ENCODE peak calls at places on chromosomes 6 and 20, in ten cellular contexts. X, O, K, F, A, R, S, G, H and C are unnamed samples.

GRCh38 chr6:85684125-85684808 is 41.6 kb upstream of the SYNCRIP start:
- DNase-seq in X (no peak), O (no peak), K (no peak), F (no peak), A (peak; percentile 42), R (no peak), S (no peak), G (no peak), H (no peak), C (no peak)

GRCh38 chr20:53915459-53916172 is 154.8 kb downstream of the BCAS1 start:
- DNase-seq in X (peak; percentile 94), O (peak; percentile 92), K (peak; percentile 84), F (peak; percentile 92), A (peak; percentile 97), R (peak; percentile 84), S (peak; percentile 98), G (peak; percentile 99), H (peak; percentile 84), C (peak; percentile 95)

GRCh38 chr6:125114248-125114858 is 39.2 kb upstream of the TPD52L1 start:
- DNase-seq in X (peak; percentile 38), O (peak; percentile 44), K (peak; percentile 43), F (peak; percentile 15), A (peak; percentile 40), R (no peak), S (no peak), G (peak; percentile 10), H (no peak), C (no peak)

GRCh38 chr6:70706491-70707123 is 38.9 kb downstream of the SMAP1 start:
- DNase-seq in X (peak; percentile 8), O (peak; percentile 45), K (peak; percentile 20), F (peak; percentile 7), A (peak; percentile 64), R (no peak), S (no peak), G (no peak), H (no peak), C (no peak)

GRCh38 chr6:129890164-129890563 is 29.0 kb upstream of the TMEM244 start:
- DNase-seq in X (no peak), O (no peak), K (no peak), F (no peak), A (peak; percentile 9), R (no peak), S (no peak), G (no peak), H (no peak), C (no peak)

GRCh38 chr20:973785-974194 is 28.3 kb downstream of the RSPO4 start:
- DNase-seq in X (peak; percentile 73), O (peak; percentile 89), K (peak; percentile 64), F (peak; percentile 66), A (peak; percentile 74), R (no peak), S (no peak), G (no peak), H (no peak), C (no peak)

GRCh38 chr6:139187489-139187888 is 52.6 kb downstream of the HECA start:
- DNase-seq in X (no peak), O (no peak), K (no peak), F (no peak), A (no peak), R (no peak), S (no peak), G (no peak), H (no peak), C (no peak)

GRCh38 chr20:20022498-20022897 is 5.3 kb downstream of the NAA20 start:
- DNase-seq in X (no peak), O (no peak), K (no peak), F (no peak), A (no peak), R (no peak), S (no peak), G (no peak), H (no peak), C (no peak)

GRCh38 chr6:74480561-74480960 is 725.3 kb downstream of the COL12A1 start:
- DNase-seq in X (no peak), O (no peak), K (no peak), F (no peak), A (no peak), R (no peak), S (no peak), G (no peak), H (no peak), C (no peak)

GRCh38 chr20:52191132-52191435 is 495 bp downstream of the ZFP64 start:
- DNase-seq in X (no peak), O (peak; percentile 43), K (no peak), F (peak; percentile 28), A (no peak), R (no peak), S (no peak), G (no peak), H (no peak), C (no peak)

GRCh38 chr20:38727602-38728236 is 3.4 kb downstream of the SLC32A1 start:
- DNase-seq in X (no peak), O (no peak), K (no peak), F (no peak), A (no peak), R (no peak), S (no peak), G (no peak), H (no peak), C (no peak)

GRCh38 chr20:23653400-23653938 is 15.7 kb upstream of the CST3 start:
- DNase-seq in X (no peak), O (no peak), K (no peak), F (no peak), A (no peak), R (no peak), S (no peak), G (no peak), H (no peak), C (no peak)

GRCh38 chr20:39206899-39207564 is 244.9 kb downstream of the DHX35 start:
- DNase-seq in X (no peak), O (peak; percentile 60), K (no peak), F (no peak), A (no peak), R (no peak), S (no peak), G (no peak), H (no peak), C (no peak)

GRCh38 chr20:52200870-52201269 is 9.3 kb upstream of the ZFP64 start:
- DNase-seq in X (no peak), O (peak; percentile 27), K (no peak), F (no peak), A (no peak), R (no peak), S (no peak), G (no peak), H (no peak), C (no peak)

GRCh38 chr20:5309971-5310370 is 6.8 kb downstream of the PROKR2 start:
- DNase-seq in X (no peak), O (no peak), K (no peak), F (no peak), A (no peak), R (no peak), S (no peak), G (no peak), H (no peak), C (no peak)

GRCh38 chr20:61815176-61815575 is 250.5 kb downstream of the TAF4 start:
- DNase-seq in X (no peak), O (no peak), K (no peak), F (no peak), A (no peak), R (no peak), S (no peak), G (no peak), H (no peak), C (no peak)

GRCh38 chr6:34679552-34680255 is 16.9 kb downstream of the ILRUN start:
- DNase-seq in X (no peak), O (no peak), K (no peak), F (no peak), A (no peak), R (no peak), S (no peak), G (no peak), H (no peak), C (no peak)

GRCh38 chr20:58595167-58595566 is 55.9 kb upstream of the STX16 start:
- DNase-seq in X (no peak), O (no peak), K (no peak), F (no peak), A (no peak), R (no peak), S (no peak), G (no peak), H (no peak), C (no peak)

GRCh38 chr6:14880052-14880451 is 365.8 kb upstream of the JARID2 start:
- DNase-seq in X (no peak), O (no peak), K (no peak), F (no peak), A (no peak), R (no peak), S (no peak), G (no peak), H (no peak), C (no peak)

GRCh38 chr6:148509152-148509571 is 166.5 kb downstream of the SASH1 start:
- DNase-seq in X (no peak), O (peak; percentile 52), K (no peak), F (no peak), A (no peak), R (no peak), S (no peak), G (no peak), H (no peak), C (no peak)